ENCODE peak calls at places on chromosomes 4 and X, in four cellular contexts. A is cardiac muscle cell; R is body of pancreas; U is naive thymus-derived CD4-positive, alpha-beta T cell. H is an unnamed sample. For H3K4me1, the result is how much of the 10 kb centered on the place peaks cover.

GRCh38 chrX:53239474-53239873 is 14.5 kb upstream of the KDM5C start:
- DNase-seq in A (no peak), R (peak), U (no peak), H (no peak)

GRCh38 chrX:38232287-38232686 is 11.6 kb upstream of the SRPX start:
- DNase-seq in A (peak), R (no peak), U (no peak), H (peak)

GRCh38 chr4:3346146-3346545 is 53.3 kb downstream of the RGS12 start:
- DNase-seq in A (peak), R (peak), U (peak), H (no peak)

GRCh38 chr4:188076169-188076568 is 33.2 kb downstream of the TRIML2 start:
- DNase-seq in A (no peak), R (no peak), U (no peak), H (no peak)

GRCh38 chr4:89757154-89757723 is 79.7 kb downstream of the SNCA start:
- DNase-seq in A (no peak), R (no peak), U (no peak), H (no peak)

GRCh38 chrX:108417257-108417656 is 21.0 kb downstream of the COL4A6 start:
- DNase-seq in A (no peak), R (no peak), U (no peak), H (no peak)

GRCh38 chr4:17578482-17578891 is 1.5 kb downstream of the LAP3 start:
- DNase-seq in A (no peak), R (no peak), U (peak), H (no peak)

GRCh38 chr4:115841873-115842272 is 728.5 kb upstream of the NDST4 start:
- DNase-seq in A (no peak), R (no peak), U (no peak), H (no peak)

GRCh38 chrX:138745215-138745614 is 33.7 kb upstream of the FGF13 start:
- DNase-seq in A (peak), R (peak), U (peak), H (no peak)

GRCh38 chrX:20197641-20198210 is 56.1 kb upstream of the EIF1AX start:
- DNase-seq in A (no peak), R (no peak), U (no peak), H (no peak)

GRCh38 chr4:44760142-44760898 is 34.0 kb upstream of the GNPDA2 start:
- DNase-seq in A (peak), R (peak), U (peak), H (no peak)

GRCh38 chr4:137583650-137584049 is 51.4 kb upstream of the PCDH18 start:
- DNase-seq in A (no peak), R (no peak), U (no peak), H (no peak)

GRCh38 chr4:85829276-85830051 is 354.5 kb downstream of the ARHGAP24 start:
- DNase-seq in A (peak), R (no peak), U (no peak), H (no peak)

GRCh38 chr4:98345838-98346237 is 84.7 kb downstream of the RAP1GDS1 start:
- DNase-seq in A (no peak), R (no peak), U (no peak), H (no peak)

GRCh38 chr4:156638925-156639605 is 332.5 kb downstream of the PDGFC start:
- DNase-seq in A (peak), R (no peak), U (no peak), H (no peak)

GRCh38 chrX:24494544-24495113 is 29.5 kb downstream of the PDK3 start:
- DNase-seq in A (peak), R (peak), U (no peak), H (no peak)

GRCh38 chr4:176236909-176237308 is 32.1 kb downstream of the ASB5 start:
- DNase-seq in A (no peak), R (no peak), U (no peak), H (no peak)

GRCh38 chr4:11507920-11508319 is 79.2 kb upstream of the HS3ST1 start:
- DNase-seq in A (no peak), R (peak), U (no peak), H (no peak)

GRCh38 chr4:64230709-64231310 is 178.4 kb downstream of the TECRL start:
- DNase-seq in A (peak), R (no peak), U (no peak), H (no peak)

GRCh38 chr4:152480356-152480755 is 55.5 kb downstream of the FBXW7 start:
- DNase-seq in A (peak), R (no peak), U (no peak), H (no peak)

GRCh38 chr4:1039493-1040343 is 28.3 kb downstream of the FGFRL1 start:
- DNase-seq in A (peak), R (peak), U (no peak), H (no peak)

GRCh38 chr4:15164571-15164970 is 162.3 kb downstream of the CPEB2 start:
- DNase-seq in A (no peak), R (no peak), U (no peak), H (no peak)

GRCh38 chr4:180665994-180666818 is 1577.0 kb upstream of the TENM3 start:
- DNase-seq in A (peak), R (no peak), U (no peak), H (no peak)

GRCh38 chr4:17758459-17758858 is 23.0 kb downstream of the FAM184B start:
- DNase-seq in A (no peak), R (no peak), U (no peak), H (no peak)

GRCh38 chr4:74456849-74457395 is 12.0 kb downstream of the AREG start:
- DNase-seq in A (peak), R (no peak), U (no peak), H (no peak)

GRCh38 chrX:18151661-18152060 is 69.0 kb downstream of the BEND2 start:
- DNase-seq in A (no peak), R (no peak), U (no peak), H (peak)

GRCh38 chr4:176883681-176884418 is 91.1 kb upstream of the VEGFC start:
- DNase-seq in A (peak), R (no peak), U (no peak), H (no peak)

GRCh38 chrX:55716937-55717336 is 612 bp upstream of the RRAGB start:
- DNase-seq in A (no peak), R (no peak), U (no peak), H (no peak)
- H3K4me3 ChIP-seq in A (peak), R (no peak), U (peak), H (peak)

DNA sequence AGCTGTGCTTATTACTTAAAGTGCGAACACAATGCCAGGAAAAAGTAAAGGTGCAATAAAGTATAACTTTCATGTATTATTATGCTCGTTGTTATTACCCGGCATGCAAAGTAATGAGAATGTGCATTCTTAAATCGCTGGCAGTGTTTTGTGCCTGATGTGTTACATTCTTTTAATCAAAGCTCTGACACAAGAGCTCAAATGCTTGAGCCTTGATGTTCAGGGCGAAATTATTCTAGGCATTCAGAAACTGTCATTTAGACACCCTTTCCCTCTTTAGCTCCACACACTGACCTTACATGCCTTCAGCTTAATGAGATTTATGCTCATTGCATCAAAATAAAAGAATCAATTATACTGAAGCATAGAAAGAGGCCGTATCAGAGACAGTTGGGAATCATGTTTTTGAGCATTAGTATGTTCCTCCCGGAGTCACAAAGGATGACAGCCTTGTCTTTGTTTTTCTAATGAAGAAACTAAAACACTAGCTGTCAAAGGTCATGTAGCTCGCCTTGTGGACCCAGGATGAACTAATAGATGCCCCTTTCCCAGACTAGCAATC is 56.7 kb downstream of the FAM114A1 start:
- DNase-seq in A (no peak), R (no peak), U (no peak), H (no peak)
- H3K4me1 ChIP-seq in A (under half), R (under half), U (under half), H (under half)

GRCh38 chrX:68433981-68434299 is 645 bp upstream of the OPHN1 start:
- DNase-seq in A (no peak), R (no peak), U (no peak), H (no peak)
- H3K27ac ChIP-seq in A (no peak), R (peak), U (no peak), H (peak)

GRCh38 chr4:184755278-184755677 is 21.4 kb upstream of the CENPU start:
- DNase-seq in A (peak), R (no peak), U (no peak), H (peak)
- H3K4me3 ChIP-seq in A (no peak), R (no peak), U (no peak), H (no peak)

GRCh38 chr4:21757281-21757680 is 191.3 kb downstream of the KCNIP4 start:
- DNase-seq in A (no peak), R (no peak), U (no peak), H (no peak)
- H3K4me1 ChIP-seq in A (under half), R (under half), U (under half), H (under half)

GRCh38 chr4:107333518-107333917 is 297.4 kb upstream of the DKK2 start:
- DNase-seq in A (no peak), R (no peak), U (no peak), H (no peak)
- H3K27ac ChIP-seq in A (no peak), R (no peak), U (no peak), H (no peak)

GRCh38 chrX:41300758-41301437 is 33.1 kb upstream of the DDX3X start:
- DNase-seq in A (peak), R (no peak), U (no peak), H (no peak)

GRCh38 chrX:41303013-41303412 is 30.9 kb upstream of the DDX3X start:
- DNase-seq in A (no peak), R (no peak), U (no peak), H (peak)

GRCh38 chrX:41301438-41301824 is 32.5 kb upstream of the DDX3X start:
- DNase-seq in A (no peak), R (no peak), U (no peak), H (no peak)

GRCh38 chrX:41304178-41304577 is 29.8 kb upstream of the DDX3X start:
- DNase-seq in A (no peak), R (no peak), U (no peak), H (no peak)

GRCh38 chrX:41302293-41302868 is 31.6 kb upstream of the DDX3X start:
- DNase-seq in A (no peak), R (no peak), U (no peak), H (no peak)
- H3K4me3 ChIP-seq in A (no peak), R (no peak), U (no peak), H (no peak)

DNA sequence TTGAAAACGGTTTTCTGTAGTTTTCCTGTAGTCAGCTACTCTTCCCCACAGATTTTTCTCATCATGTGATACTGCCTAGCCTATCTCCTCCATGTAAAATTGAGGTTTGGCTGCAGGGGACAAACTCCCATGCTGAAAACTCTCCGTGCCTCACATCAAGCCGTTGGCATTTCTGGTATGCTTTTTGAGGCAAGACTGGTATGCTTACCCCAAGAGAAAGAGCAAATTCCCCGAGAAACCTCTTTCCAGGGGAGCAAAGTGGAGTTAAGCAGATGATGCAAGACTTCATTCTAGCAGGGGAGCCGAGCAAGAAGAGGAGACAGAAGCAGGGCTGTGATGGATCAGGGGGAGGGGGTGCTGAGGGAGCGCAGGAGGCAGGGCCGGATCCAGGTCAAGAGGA is 4.8 kb downstream of the SOWAHD start:
- DNase-seq in A (peak), R (no peak), U (no peak), H (no peak)
- H3K4me1 ChIP-seq in A (under half), R (under half), U (under half), H (under half)

GRCh38 chr4:38150766-38151165 is 190.6 kb downstream of the PTTG2 start:
- DNase-seq in A (peak), R (no peak), U (no peak), H (no peak)
- H3K27ac ChIP-seq in A (no peak), R (no peak), U (no peak), H (no peak)

H was measured in gastrocnemius medialis.